ENCODE peak calls at places on chromosomes 1 and 21, in ten cellular contexts. Y, O, W, U, V, N, J, R, Q and L are unnamed samples.

GRCh38 chr1:70909262-70909817 is 138.3 kb downstream of the PTGER3 start:
- DNase-seq in U (no peak), V (no peak), W (no peak), N (no peak), J (no peak), Q (no peak), R (no peak), O (no peak), Y (no peak), L (no peak)

GRCh38 chr1:227560814-227561213 is 2.5 kb upstream of the ZNF678 start:
- DNase-seq in O (no peak), J (no peak), Q (no peak), V (no peak), U (no peak), R (no peak), Y (no peak), N (no peak), W (no peak), L (no peak)

GRCh38 chr1:205500240-205501218 is 3.9 kb upstream of the CDK18 start:
- DNase-seq in N (no peak), U (no peak), J (no peak), Q (no peak), O (no peak), R (no peak), V (no peak), Y (no peak), W (peak), L (no peak)

GRCh38 chr1:224851850-224852261 is 77.6 kb upstream of the DNAH14 start:
- DNase-seq in U (no peak), Q (no peak), R (no peak), Y (no peak), V (no peak), J (peak), O (no peak), W (no peak), N (no peak), L (no peak)

GRCh38 chr1:198108646-198109045 is 48.2 kb upstream of the NEK7 start:
- DNase-seq in J (no peak), Q (no peak), U (no peak), Y (no peak), W (no peak), N (no peak), V (no peak), O (no peak), R (no peak), L (no peak)

GRCh38 chr1:65153635-65154034 is 5.6 kb downstream of the AK4 start:
- DNase-seq in R (no peak), V (no peak), J (no peak), Q (no peak), N (no peak), O (no peak), Y (no peak), U (no peak), W (no peak), L (no peak)

GRCh38 chr1:202221911-202222909 is 28.6 kb downstream of the LGR6 start:
- DNase-seq in R (peak), Y (no peak), N (no peak), J (peak), O (no peak), U (no peak), Q (no peak), V (no peak), W (no peak), L (no peak)

GRCh38 chr21:30988706-30989105 is 49.6 kb downstream of the KRTAP19-8 start:
- DNase-seq in N (no peak), J (no peak), W (no peak), V (no peak), Y (no peak), Q (no peak), R (no peak), O (no peak), U (no peak), L (no peak)

GRCh38 chr1:8434104-8434503 is 116.2 kb downstream of the SLC45A1 start:
- DNase-seq in R (no peak), V (no peak), W (no peak), J (no peak), Q (no peak), O (no peak), N (no peak), U (no peak), Y (no peak), L (no peak)

GRCh38 chr1:17196496-17197180 is 8.3 kb upstream of the PADI1 start:
- DNase-seq in U (no peak), Q (no peak), Y (no peak), W (no peak), V (no peak), N (no peak), O (no peak), J (no peak), R (no peak), L (peak)

GRCh38 chr1:11523746-11524464 is 45.0 kb downstream of the DISP3 start:
- DNase-seq in Q (no peak), U (no peak), J (no peak), N (no peak), Y (no peak), V (no peak), R (no peak), O (no peak), W (no peak), L (no peak)

GRCh38 chr1:206001476-206001888 is 1.7 kb downstream of the RAB7B start:
- DNase-seq in Q (peak), R (no peak), Y (no peak), V (peak), O (no peak), U (no peak), J (no peak), N (peak), W (peak), L (peak)

GRCh38 chr1:169009666-169010065 is 96.8 kb upstream of the ATP1B1 start:
- DNase-seq in V (no peak), J (no peak), W (no peak), U (no peak), Q (no peak), N (no peak), Y (no peak), O (no peak), R (no peak), L (no peak)

GRCh38 chr1:243249214-243249613 is 5.9 kb downstream of the CEP170 start:
- DNase-seq in W (no peak), Y (no peak), V (no peak), J (no peak), N (no peak), U (no peak), O (no peak), R (no peak), Q (no peak), L (no peak)